ENCODE peak calls at places on chromosomes 12 and 14, in six cellular contexts. A is HepG2, Y is GM12878, T is WTC11, I is K562, Z is H1. R is an unnamed sample.

GRCh38 chr12:96749978-96750377 is 157.1 kb upstream of the NEDD1 start:
- DNase-seq in A (no peak), Y (no peak), T (peak), I (no peak), Z (peak), R (no peak)

GRCh38 chr14:77622562-77622961 is 6.1 kb upstream of the SPTLC2 start:
- DNase-seq in A (no peak), Y (no peak), T (no peak), I (no peak), Z (no peak), R (no peak)

GRCh38 chr12:26058818-26059217 is 66.0 kb downstream of the BHLHE41 start:
- DNase-seq in A (no peak), Y (no peak), T (no peak), I (no peak), Z (no peak), R (no peak)

GRCh38 chr14:68564236-68564825 is 228.5 kb downstream of the ZFP36L1 start:
- DNase-seq in A (no peak), Y (no peak), T (peak), I (no peak), Z (no peak), R (no peak)

GRCh38 chr12:109274381-109274780 is 34.7 kb downstream of the FOXN4 start:
- DNase-seq in A (no peak), Y (no peak), T (no peak), I (no peak), Z (no peak), R (no peak)

GRCh38 chr14:50362791-50363733 is 33.6 kb downstream of the CDKL1 start:
- DNase-seq in A (no peak), Y (no peak), T (no peak), I (no peak), Z (no peak), R (no peak)

GRCh38 chr14:64659366-64659765 is 44.9 kb upstream of the PLEKHG3 start:
- DNase-seq in A (no peak), Y (no peak), T (no peak), I (no peak), Z (no peak), R (no peak)

GRCh38 chr12:87988534-87988933 is 40.7 kb downstream of the C12orf50 start:
- DNase-seq in A (no peak), Y (no peak), T (no peak), I (no peak), Z (no peak), R (no peak)

GRCh38 chr14:54730156-54730961 is 163.4 kb downstream of the SAMD4A start:
- DNase-seq in A (no peak), Y (peak), T (no peak), I (no peak), Z (no peak), R (no peak)

GRCh38 chr14:103680491-103681231 is 34.6 kb downstream of the XRCC3 start:
- DNase-seq in A (no peak), Y (no peak), T (no peak), I (no peak), Z (no peak), R (no peak)

GRCh38 chr14:25803419-25804018 is 753.6 kb upstream of the STXBP6 start:
- DNase-seq in A (no peak), Y (no peak), T (no peak), I (no peak), Z (no peak), R (no peak)

GRCh38 chr12:69620921-69621320 is 10.2 kb upstream of the LRRC10 start:
- DNase-seq in A (no peak), Y (no peak), T (no peak), I (no peak), Z (no peak), R (no peak)

GRCh38 chr14:100193417-100194357 is 34.2 kb upstream of the DEGS2 start:
- DNase-seq in A (peak), Y (no peak), T (no peak), I (peak), Z (no peak), R (no peak)

GRCh38 chr12:71748081-71748850 is 6.4 kb upstream of the RAB21 start:
- DNase-seq in A (no peak), Y (no peak), T (no peak), I (no peak), Z (no peak), R (no peak)

GRCh38 chr12:108571604-108572165 is 9.3 kb downstream of the ISCU start:
- DNase-seq in A (no peak), Y (no peak), T (no peak), I (no peak), Z (no peak), R (no peak)

GRCh38 chr14:53327716-53328115 is 174.6 kb upstream of the DDHD1 start:
- DNase-seq in A (no peak), Y (no peak), T (no peak), I (no peak), Z (no peak), R (no peak)

GRCh38 chr12:13273850-13274249 is 77.3 kb downstream of the EMP1 start:
- DNase-seq in A (no peak), Y (no peak), T (no peak), I (no peak), Z (no peak), R (no peak)

GRCh38 chr12:90250766-90251165 is 542.1 kb upstream of the ATP2B1 start:
- DNase-seq in A (no peak), Y (no peak), T (no peak), I (no peak), Z (no peak), R (no peak)

GRCh38 chr14:103019827-103020226 is 37.5 kb downstream of the CDC42BPB start:
- DNase-seq in A (no peak), Y (no peak), T (no peak), I (no peak), Z (no peak), R (no peak)

GRCh38 chr14:94480809-94481208 is 4.8 kb upstream of the SERPINA9 start:
- DNase-seq in A (peak), Y (no peak), T (no peak), I (no peak), Z (no peak), R (no peak)

GRCh38 chr12:104929926-104930325 is 28.2 kb downstream of the SLC41A2 start:
- DNase-seq in A (no peak), Y (no peak), T (no peak), I (no peak), Z (no peak), R (no peak)

GRCh38 chr14:34113051-34113511 is 162.2 kb upstream of the EGLN3 start:
- DNase-seq in A (no peak), Y (no peak), T (no peak), I (peak), Z (no peak), R (no peak)

GRCh38 chr12:38886064-38886463 is 19.3 kb downstream of the CPNE8 start:
- DNase-seq in A (peak), Y (no peak), T (no peak), I (no peak), Z (no peak), R (peak)

GRCh38 chr14:56170877-56171422 is 52.7 kb downstream of the PELI2 start:
- DNase-seq in A (no peak), Y (no peak), T (no peak), I (no peak), Z (no peak), R (no peak)

GRCh38 chr14:56170028-56170427 is 51.8 kb downstream of the PELI2 start:
- DNase-seq in A (no peak), Y (no peak), T (no peak), I (no peak), Z (no peak), R (no peak)

GRCh38 chr14:56173360-56173922 is 55.2 kb downstream of the PELI2 start:
- DNase-seq in A (no peak), Y (no peak), T (no peak), I (no peak), Z (no peak), R (no peak)

GRCh38 chr14:56172074-56172473 is 53.9 kb downstream of the PELI2 start:
- DNase-seq in A (no peak), Y (no peak), T (no peak), I (no peak), Z (no peak), R (no peak)

DNA sequence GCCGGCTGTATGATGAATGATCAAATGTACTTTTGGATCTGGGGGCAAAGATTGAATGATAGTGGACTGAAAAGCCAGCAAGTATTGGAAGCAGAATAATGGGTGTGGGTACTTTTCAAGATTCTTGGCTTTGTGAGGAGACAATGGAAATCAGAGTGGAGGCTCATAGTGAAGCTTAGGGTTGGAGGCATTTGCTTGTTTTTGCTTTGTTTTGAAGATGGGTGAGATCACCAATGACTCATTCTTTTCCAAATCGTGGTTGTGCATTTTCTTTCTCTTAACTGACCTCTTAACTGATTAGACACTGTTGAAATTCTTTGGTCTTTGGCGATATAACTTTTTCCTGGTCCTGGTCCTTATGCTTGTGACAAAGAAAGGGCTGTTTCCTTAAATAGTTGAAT is 54.4 kb downstream of the PELI2 start:
- DNase-seq in A (no peak), Y (no peak), T (no peak), I (no peak), Z (no peak), R (no peak)
- TF ChIP-seq ATF3 in A (no peak), Y (no peak), T (no peak), I (peak), Z (no peak), R (no peak)

GRCh38 chr12:34298176-34298970 is 276.1 kb downstream of the ALG10 start:
- DNase-seq in A (no peak), Y (no peak), T (no peak), I (no peak), Z (no peak), R (no peak)

GRCh38 chr12:34297790-34298164 is 275.5 kb downstream of the ALG10 start:
- DNase-seq in A (no peak), Y (no peak), T (no peak), I (no peak), Z (no peak), R (no peak)

GRCh38 chr12:34299802-34300193 is 277.5 kb downstream of the ALG10 start:
- DNase-seq in A (no peak), Y (no peak), T (no peak), I (no peak), Z (no peak), R (no peak)

GRCh38 chr12:34300376-34301250 is 278.3 kb downstream of the ALG10 start:
- DNase-seq in A (no peak), Y (no peak), T (no peak), I (no peak), Z (no peak), R (no peak)

GRCh38 chr12:34298971-34299801 is 276.9 kb downstream of the ALG10 start:
- DNase-seq in A (no peak), Y (no peak), T (no peak), I (no peak), Z (no peak), R (no peak)
- TF ChIP-seq ATF3 in A (no peak), Y (no peak), T (no peak), I (no peak), Z (no peak), R (no peak)

DNA sequence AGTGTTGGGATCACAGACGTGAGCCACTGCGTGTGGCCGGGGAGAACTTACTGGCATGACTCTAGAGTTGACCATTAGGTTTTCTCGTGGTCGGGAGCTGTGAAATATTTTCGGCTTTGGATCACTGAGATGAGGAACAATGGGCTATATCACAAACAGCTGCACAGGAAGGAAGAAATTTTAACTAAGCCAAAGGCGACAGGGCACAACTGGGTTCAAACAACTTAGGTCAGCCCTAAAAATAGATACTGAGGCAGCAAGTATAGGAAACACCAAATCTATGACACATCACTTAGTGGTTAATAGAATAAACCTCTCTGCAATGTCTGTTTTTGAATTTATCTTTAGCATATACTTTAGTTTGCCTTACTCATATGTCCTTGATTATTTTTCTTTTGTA is 162.9 kb downstream of the LRIG3 start:
- DNase-seq in A (no peak), Y (no peak), T (no peak), I (no peak), Z (no peak), R (no peak)
- TF ChIP-seq ATF3 in A (no peak), Y (no peak), T (no peak), I (no peak), Z (no peak), R (no peak)

DNA sequence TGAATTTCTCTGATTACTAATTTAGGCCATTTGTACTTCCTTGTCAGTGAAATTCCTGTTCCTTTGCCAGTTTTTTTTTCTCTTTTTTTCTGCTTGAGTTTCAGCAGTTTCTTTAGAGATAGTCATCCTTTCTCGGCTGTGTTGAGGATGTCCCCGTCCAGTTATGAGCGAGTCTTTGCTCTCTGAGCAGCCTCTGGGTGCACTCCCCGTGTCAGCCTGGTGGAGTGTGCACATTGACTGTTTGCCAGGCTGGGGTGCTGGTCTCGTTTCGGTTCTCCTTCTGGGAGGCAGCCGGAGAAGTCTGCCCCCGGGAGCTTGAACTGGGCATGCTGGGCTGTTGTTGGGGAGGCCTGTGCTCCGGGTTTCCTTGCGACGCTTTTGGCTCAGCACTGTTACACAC is 3.0 kb downstream of the PACS2 start:
- DNase-seq in A (no peak), Y (no peak), T (no peak), I (no peak), Z (no peak), R (no peak)
- TF ChIP-seq ATF3 in A (no peak), Y (no peak), T (no peak), I (no peak), Z (no peak), R (no peak)